ENCODE peak calls at places on chromosomes 16 and 17, in nine cellular contexts. K is astrocyte of the spinal cord, U is kidney, I is tibial nerve, Q is B cell, X is neural progenitor cell, A is psoas muscle, C is glutamatergic neuron, N is cardiac muscle cell. M is an unnamed sample.

GRCh38 chr17:63760771-63761539 is 12.4 kb downstream of the CCDC47 start:
- DNase-seq in K (no peak), U (no peak), I (no peak), Q (no peak), X (no peak), A (no peak), C (no peak), N (no peak), M (no peak)

GRCh38 chr17:49107211-49107557 is 25.4 kb upstream of the B4GALNT2 start:
- DNase-seq in K (no peak), U (no peak), I (no peak), Q (no peak), X (no peak), A (no peak), C (no peak), N (no peak), M (no peak)

GRCh38 chr17:170130-170654 is 11.3 kb downstream of the DOC2B start:
- DNase-seq in K (no peak), U (no peak), I (no peak), Q (no peak), X (no peak), A (peak; percentile 6), C (no peak), N (no peak), M (no peak)

GRCh38 chr16:75461575-75461974 is 2.9 kb downstream of the TMEM170A start:
- DNase-seq in K (no peak), U (no peak), I (no peak), Q (no peak), X (no peak), A (no peak), C (no peak), N (no peak), M (no peak)

GRCh38 chr17:57892146-57892819 is 42.4 kb upstream of the MRPS23 start:
- DNase-seq in K (peak; percentile 93), U (peak; percentile 93), I (peak; percentile 85), Q (peak; percentile 88), X (peak; percentile 91), A (peak; percentile 90), C (peak; percentile 93), N (peak; percentile 83), M (peak; percentile 82)

GRCh38 chr16:6857575-6857974 is 475.1 kb upstream of the RBFOX1 start:
- DNase-seq in K (no peak), U (no peak), I (no peak), Q (no peak), X (no peak), A (no peak), C (no peak), N (no peak), M (no peak)

GRCh38 chr17:49515196-49515770 is 20.2 kb downstream of the NGFR start:
- DNase-seq in K (peak; percentile 99), U (peak; percentile 97), I (peak; percentile 88), Q (peak; percentile 27), X (peak; percentile 83), A (peak; percentile 92), C (peak; percentile 89), N (peak; percentile 87), M (peak; percentile 97)

GRCh38 chr16:5709889-5710288 is 612.3 kb upstream of the EEF2KMT start:
- DNase-seq in K (peak; percentile 3), U (no peak), I (no peak), Q (no peak), X (peak; percentile 82), A (no peak), C (no peak), N (peak; percentile 76), M (no peak)

GRCh38 chr17:47895254-47895855 is 681 bp upstream of the SP2 start:
- DNase-seq in K (no peak), U (no peak), I (no peak), Q (no peak), X (no peak), A (peak; percentile 39), C (no peak), N (no peak), M (no peak)

GRCh38 chr17:76772842-76773521 is 35.1 kb downstream of the MFSD11 start:
- DNase-seq in K (peak; percentile 72), U (no peak), I (no peak), Q (no peak), X (peak; percentile 65), A (no peak), C (no peak), N (peak; percentile 51), M (peak; percentile 74)

GRCh38 chr17:37450090-37450489 is 39.6 kb upstream of the DUSP14 start:
- DNase-seq in K (no peak), U (no peak), I (no peak), Q (no peak), X (no peak), A (no peak), C (no peak), N (no peak), M (no peak)

GRCh38 chr16:31350275-31351005 is 4.5 kb upstream of the ITGAX start:
- DNase-seq in K (no peak), U (peak; percentile 43), I (no peak), Q (no peak), X (no peak), A (no peak), C (no peak), N (no peak), M (no peak)

GRCh38 chr16:68825427-68825826 is 17.9 kb upstream of the TANGO6 start:
- DNase-seq in K (no peak), U (no peak), I (no peak), Q (no peak), X (no peak), A (no peak), C (no peak), N (no peak), M (no peak)
- TF ChIP-seq CTCF in K (no peak), U (no peak), I (no peak), Q (no peak), X (no peak), A (no peak), C (no peak), N (no peak), M (no peak)

GRCh38 chr16:2512920-2513404 is 790 bp upstream of the ATP6V0C start:
- DNase-seq in K (no peak), U (peak; percentile 79), I (no peak), Q (no peak), X (peak; percentile 67), A (peak; percentile 37), C (peak; percentile 50), N (no peak), M (no peak)
- TF ChIP-seq CTCF in K (no peak), U (no peak), I (no peak), Q (no peak), X (peak; percentile 48), A (no peak), C (no peak), N (no peak), M (no peak)

GRCh38 chr16:19599968-19600716 is 44.6 kb downstream of the VPS35L start:
- DNase-seq in K (no peak), U (no peak), I (no peak), Q (no peak), X (no peak), A (no peak), C (no peak), N (no peak), M (no peak)

GRCh38 chr16:19604911-19605310 is 49.4 kb downstream of the VPS35L start:
- DNase-seq in K (no peak), U (no peak), I (no peak), Q (no peak), X (no peak), A (no peak), C (no peak), N (no peak), M (no peak)

GRCh38 chr16:19598805-19599204 is 43.3 kb downstream of the VPS35L start:
- DNase-seq in K (no peak), U (no peak), I (no peak), Q (no peak), X (no peak), A (no peak), C (no peak), N (no peak), M (no peak)

GRCh38 chr16:19605701-19606100 is 50.2 kb downstream of the VPS35L start:
- DNase-seq in K (no peak), U (no peak), I (no peak), Q (no peak), X (no peak), A (no peak), C (no peak), N (no peak), M (no peak)

DNA sequence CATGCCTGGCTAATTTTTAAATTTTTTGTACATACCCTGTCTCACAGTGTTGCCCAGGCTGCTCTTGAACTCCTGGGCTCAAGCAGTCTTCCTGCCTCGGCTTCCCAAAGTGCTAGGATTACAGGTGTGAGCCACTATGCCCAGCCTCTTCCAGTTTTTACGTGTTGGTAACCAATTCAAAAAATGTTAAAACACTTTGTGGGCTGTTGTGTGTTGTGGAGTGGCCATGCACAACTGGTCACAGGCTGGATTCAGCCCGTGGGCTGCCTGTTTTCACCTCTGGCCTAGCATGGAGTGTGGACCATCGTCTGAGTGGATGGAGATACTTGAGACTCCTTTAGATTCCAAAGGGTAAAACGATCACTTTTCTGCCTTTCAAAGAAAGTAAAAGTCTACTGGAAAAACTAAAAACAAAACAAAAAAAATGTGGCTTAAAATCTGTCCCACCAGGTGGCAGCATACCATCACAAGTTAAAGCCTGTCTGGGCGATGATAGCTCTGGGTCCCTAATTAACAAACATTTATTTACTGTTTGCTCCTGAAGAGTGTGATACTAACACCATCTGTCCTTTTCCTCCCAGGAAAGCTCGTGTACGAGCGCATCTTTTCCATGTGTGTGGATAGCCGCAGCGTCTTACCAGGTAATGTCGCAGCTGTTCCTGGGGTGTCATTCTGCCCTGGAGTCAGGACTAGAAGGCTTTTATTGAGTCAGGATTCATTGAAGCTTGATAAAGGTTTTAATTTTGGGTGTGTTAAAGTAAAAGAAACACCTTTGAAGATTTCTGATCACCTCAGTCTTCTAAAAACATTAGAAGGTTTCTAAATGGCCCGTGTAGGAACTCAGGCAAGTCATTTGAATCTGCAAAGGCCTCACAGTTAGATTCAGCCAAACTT is 45.8 kb downstream of the VPS35L start:
- DNase-seq in K (peak; percentile 39), U (no peak), I (no peak), Q (no peak), X (peak; percentile 64), A (no peak), C (no peak), N (peak; percentile 43), M (peak; percentile 7)
- TF ChIP-seq CTCF in K (peak; percentile 51), U (peak; percentile 40), I (peak; percentile 50), Q (peak; percentile 51), X (peak; percentile 83), A (peak; percentile 65), C (peak; percentile 71), N (peak; percentile 61), M (peak; percentile 60)

DNA sequence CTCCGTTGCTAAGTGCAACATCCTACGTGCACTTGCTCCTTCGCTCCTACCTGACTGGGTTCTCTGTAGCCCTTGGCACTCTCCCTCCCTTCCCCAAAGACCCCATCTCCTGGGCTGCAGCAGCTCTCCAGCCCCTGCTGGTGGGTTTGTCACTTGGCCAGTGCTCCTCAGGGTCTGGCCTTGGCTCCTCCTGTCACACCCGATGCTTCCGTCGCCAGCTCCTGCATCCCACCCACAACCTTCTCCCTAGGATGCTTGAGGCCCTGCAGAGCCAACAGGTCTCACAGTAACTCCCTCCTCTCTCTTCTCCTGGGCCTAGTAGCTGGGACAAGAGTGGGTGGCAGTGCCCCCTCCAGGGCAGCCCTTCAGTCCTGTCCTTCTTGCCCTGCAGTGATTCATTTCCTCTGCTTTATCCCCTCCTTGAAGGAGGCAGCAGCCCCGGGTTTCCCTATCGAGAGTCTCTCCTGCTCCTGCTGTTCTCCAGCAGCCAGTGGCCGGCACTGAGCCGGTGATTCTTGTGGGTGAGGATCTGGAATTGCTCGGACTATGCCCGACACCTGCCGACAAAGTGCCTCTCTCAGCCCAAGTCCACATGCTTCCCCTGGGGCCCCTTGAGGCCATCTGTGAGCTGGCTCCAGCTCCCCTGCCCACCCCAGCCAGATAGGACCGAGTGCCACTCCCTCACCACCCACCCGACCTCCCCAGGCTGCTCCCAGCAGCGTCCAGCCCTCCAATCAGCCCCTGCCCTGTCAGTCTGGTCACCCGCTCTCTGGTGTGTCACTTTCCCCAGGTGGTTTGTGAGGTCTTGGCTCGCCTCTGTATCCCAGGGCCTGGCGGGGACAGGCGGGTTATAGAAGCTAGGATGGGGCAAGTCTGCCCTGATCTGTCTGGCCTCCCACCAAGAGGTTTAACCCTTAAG is 3.8 kb downstream of the LITAFD start:
- DNase-seq in K (peak; percentile 40), U (peak; percentile 73), I (no peak), Q (no peak), X (peak; percentile 44), A (peak; percentile 51), C (peak; percentile 52), N (peak; percentile 52), M (no peak)
- TF ChIP-seq CTCF in K (peak; percentile 19), U (no peak), I (no peak), Q (no peak), X (peak; percentile 24), A (no peak), C (peak; percentile 12), N (peak; percentile 8), M (no peak)